ENCODE peak calls at places on chromosomes 12 and 14, in ten cellular contexts. One of them, this sample, is unnamed.

GRCh38 chr14:103110681-103111296 is 12.5 kb upstream of the TNFAIP2 start:
- DNase-seq in GM03348: peak; percentile 29
- DNase-seq in HTR-8/SVneo: no peak
- DNase-seq in left kidney: peak; percentile 42
- DNase-seq in ACHN: no peak
- DNase-seq in DMS153: no peak
- DNase-seq in stimulated activated CD8-positive, alpha-beta memory T cell treated with anti-CD3 and anti-CD28 coated beads, Interleukin-12 subunit alpha, Interleukin-12 subunit beta, amount 100 ng/mL, for 1 hour: no peak
- DNase-seq in NCI-H1105: no peak
- DNase-seq in T1000: no peak
- DNase-seq in stromal cell of bone marrow: no peak
- DNase-seq in this sample: no peak

GRCh38 chr14:79997509-79998210 is 213.6 kb downstream of the DIO2 start:
- DNase-seq in ACHN: no peak
- DNase-seq in stimulated activated CD8-positive, alpha-beta memory T cell treated with anti-CD3 and anti-CD28 coated beads, Interleukin-12 subunit alpha, Interleukin-12 subunit beta, amount 100 ng/mL, for 1 hour: no peak
- DNase-seq in left kidney: no peak
- DNase-seq in NCI-H1105: no peak
- DNase-seq in DMS153: no peak
- DNase-seq in GM03348: no peak
- DNase-seq in HTR-8/SVneo: no peak
- DNase-seq in T1000: no peak
- DNase-seq in stromal cell of bone marrow: no peak
- DNase-seq in this sample: no peak

GRCh38 chr12:30203981-30204380 is 420.2 kb upstream of the TMTC1 start:
- DNase-seq in T1000: no peak
- DNase-seq in GM03348: no peak
- DNase-seq in HTR-8/SVneo: no peak
- DNase-seq in DMS153: no peak
- DNase-seq in NCI-H1105: no peak
- DNase-seq in ACHN: no peak
- DNase-seq in stimulated activated CD8-positive, alpha-beta memory T cell treated with anti-CD3 and anti-CD28 coated beads, Interleukin-12 subunit alpha, Interleukin-12 subunit beta, amount 100 ng/mL, for 1 hour: no peak
- DNase-seq in left kidney: no peak
- DNase-seq in stromal cell of bone marrow: no peak
- DNase-seq in this sample: no peak

GRCh38 chr12:95984685-95985084 is 11.5 kb downstream of the HAL start:
- DNase-seq in NCI-H1105: no peak
- DNase-seq in GM03348: no peak
- DNase-seq in DMS153: no peak
- DNase-seq in stimulated activated CD8-positive, alpha-beta memory T cell treated with anti-CD3 and anti-CD28 coated beads, Interleukin-12 subunit alpha, Interleukin-12 subunit beta, amount 100 ng/mL, for 1 hour: no peak
- DNase-seq in HTR-8/SVneo: no peak
- DNase-seq in T1000: no peak
- DNase-seq in stromal cell of bone marrow: no peak
- DNase-seq in ACHN: no peak
- DNase-seq in left kidney: no peak
- DNase-seq in this sample: no peak

GRCh38 chr12:73529954-73530353 is 1007.7 kb upstream of the ATXN7L3B start:
- DNase-seq in GM03348: no peak
- DNase-seq in stimulated activated CD8-positive, alpha-beta memory T cell treated with anti-CD3 and anti-CD28 coated beads, Interleukin-12 subunit alpha, Interleukin-12 subunit beta, amount 100 ng/mL, for 1 hour: no peak
- DNase-seq in left kidney: no peak
- DNase-seq in T1000: no peak
- DNase-seq in stromal cell of bone marrow: no peak
- DNase-seq in NCI-H1105: no peak
- DNase-seq in ACHN: no peak
- DNase-seq in DMS153: no peak
- DNase-seq in HTR-8/SVneo: no peak
- DNase-seq in this sample: no peak

GRCh38 chr14:103594265-103594664 is 31.5 kb downstream of the COA8 start:
- DNase-seq in DMS153: peak; percentile 27
- DNase-seq in HTR-8/SVneo: no peak
- DNase-seq in T1000: peak; percentile 75
- DNase-seq in stromal cell of bone marrow: no peak
- DNase-seq in GM03348: no peak
- DNase-seq in NCI-H1105: peak; percentile 6
- DNase-seq in left kidney: peak; percentile 65
- DNase-seq in ACHN: no peak
- DNase-seq in stimulated activated CD8-positive, alpha-beta memory T cell treated with anti-CD3 and anti-CD28 coated beads, Interleukin-12 subunit alpha, Interleukin-12 subunit beta, amount 100 ng/mL, for 1 hour: no peak
- DNase-seq in this sample: peak; percentile 84

GRCh38 chr14:105075364-105076295 is 10.4 kb upstream of the GPR132 start:
- DNase-seq in DMS153: no peak
- DNase-seq in stromal cell of bone marrow: no peak
- DNase-seq in HTR-8/SVneo: no peak
- DNase-seq in left kidney: peak; percentile 71
- DNase-seq in stimulated activated CD8-positive, alpha-beta memory T cell treated with anti-CD3 and anti-CD28 coated beads, Interleukin-12 subunit alpha, Interleukin-12 subunit beta, amount 100 ng/mL, for 1 hour: no peak
- DNase-seq in NCI-H1105: peak; percentile 45
- DNase-seq in GM03348: peak; percentile 53
- DNase-seq in ACHN: no peak
- DNase-seq in T1000: no peak
- DNase-seq in this sample: no peak

GRCh38 chr14:99971929-99972747 is 93.1 kb upstream of the EVL start:
- DNase-seq in stimulated activated CD8-positive, alpha-beta memory T cell treated with anti-CD3 and anti-CD28 coated beads, Interleukin-12 subunit alpha, Interleukin-12 subunit beta, amount 100 ng/mL, for 1 hour: no peak
- DNase-seq in GM03348: peak; percentile 45
- DNase-seq in T1000: no peak
- DNase-seq in ACHN: no peak
- DNase-seq in left kidney: peak; percentile 69
- DNase-seq in stromal cell of bone marrow: no peak
- DNase-seq in NCI-H1105: peak; percentile 22
- DNase-seq in HTR-8/SVneo: peak; percentile 37
- DNase-seq in DMS153: no peak
- DNase-seq in this sample: no peak

GRCh38 chr12:67441736-67442346 is 172.7 kb downstream of the CAND1 start:
- DNase-seq in T1000: peak; percentile 79
- DNase-seq in stimulated activated CD8-positive, alpha-beta memory T cell treated with anti-CD3 and anti-CD28 coated beads, Interleukin-12 subunit alpha, Interleukin-12 subunit beta, amount 100 ng/mL, for 1 hour: peak; percentile 63
- DNase-seq in DMS153: peak; percentile 62
- DNase-seq in HTR-8/SVneo: peak; percentile 64
- DNase-seq in left kidney: peak; percentile 92
- DNase-seq in ACHN: peak; percentile 86
- DNase-seq in GM03348: peak; percentile 84
- DNase-seq in stromal cell of bone marrow: peak; percentile 72
- DNase-seq in NCI-H1105: peak; percentile 83
- DNase-seq in this sample: peak; percentile 75

GRCh38 chr12:102702447-102703114 is 214.5 kb downstream of the PAH start:
- DNase-seq in GM03348: peak; percentile 55
- DNase-seq in stimulated activated CD8-positive, alpha-beta memory T cell treated with anti-CD3 and anti-CD28 coated beads, Interleukin-12 subunit alpha, Interleukin-12 subunit beta, amount 100 ng/mL, for 1 hour: no peak
- DNase-seq in DMS153: no peak
- DNase-seq in NCI-H1105: no peak
- DNase-seq in HTR-8/SVneo: peak; percentile 13
- DNase-seq in ACHN: peak; percentile 80
- DNase-seq in stromal cell of bone marrow: peak; percentile 57
- DNase-seq in left kidney: peak; percentile 70
- DNase-seq in T1000: peak; percentile 16
- DNase-seq in this sample: peak; percentile 33

GRCh38 chr12:57213763-57214397 is 2.7 kb upstream of the NXPH4 start:
- DNase-seq in stromal cell of bone marrow: no peak
- DNase-seq in DMS153: peak; percentile 27
- DNase-seq in NCI-H1105: no peak
- DNase-seq in HTR-8/SVneo: no peak
- DNase-seq in ACHN: no peak
- DNase-seq in GM03348: no peak
- DNase-seq in T1000: no peak
- DNase-seq in left kidney: peak; percentile 63
- DNase-seq in stimulated activated CD8-positive, alpha-beta memory T cell treated with anti-CD3 and anti-CD28 coated beads, Interleukin-12 subunit alpha, Interleukin-12 subunit beta, amount 100 ng/mL, for 1 hour: no peak
- DNase-seq in this sample: peak; percentile 48

GRCh38 chr14:56160058-56160457 is 41.8 kb downstream of the PELI2 start:
- DNase-seq in ACHN: no peak
- DNase-seq in left kidney: no peak
- DNase-seq in DMS153: no peak
- DNase-seq in stimulated activated CD8-positive, alpha-beta memory T cell treated with anti-CD3 and anti-CD28 coated beads, Interleukin-12 subunit alpha, Interleukin-12 subunit beta, amount 100 ng/mL, for 1 hour: no peak
- DNase-seq in NCI-H1105: no peak
- DNase-seq in GM03348: no peak
- DNase-seq in stromal cell of bone marrow: no peak
- DNase-seq in T1000: no peak
- DNase-seq in HTR-8/SVneo: no peak
- DNase-seq in this sample: no peak

GRCh38 chr12:3834774-3835173 is 38.4 kb downstream of the PARP11 start:
- DNase-seq in left kidney: no peak
- DNase-seq in HTR-8/SVneo: no peak
- DNase-seq in stimulated activated CD8-positive, alpha-beta memory T cell treated with anti-CD3 and anti-CD28 coated beads, Interleukin-12 subunit alpha, Interleukin-12 subunit beta, amount 100 ng/mL, for 1 hour: no peak
- DNase-seq in DMS153: no peak
- DNase-seq in NCI-H1105: no peak
- DNase-seq in stromal cell of bone marrow: no peak
- DNase-seq in ACHN: no peak
- DNase-seq in T1000: no peak
- DNase-seq in GM03348: no peak
- DNase-seq in this sample: no peak

GRCh38 chr12:15535287-15535895 is 213.1 kb downstream of the PTPRO start:
- DNase-seq in ACHN: no peak
- DNase-seq in NCI-H1105: no peak
- DNase-seq in HTR-8/SVneo: no peak
- DNase-seq in T1000: no peak
- DNase-seq in stimulated activated CD8-positive, alpha-beta memory T cell treated with anti-CD3 and anti-CD28 coated beads, Interleukin-12 subunit alpha, Interleukin-12 subunit beta, amount 100 ng/mL, for 1 hour: no peak
- DNase-seq in GM03348: no peak
- DNase-seq in DMS153: no peak
- DNase-seq in left kidney: no peak
- DNase-seq in stromal cell of bone marrow: no peak
- DNase-seq in this sample: no peak

GRCh38 chr14:47539065-47539464 is 136.3 kb downstream of the MDGA2 start:
- DNase-seq in stimulated activated CD8-positive, alpha-beta memory T cell treated with anti-CD3 and anti-CD28 coated beads, Interleukin-12 subunit alpha, Interleukin-12 subunit beta, amount 100 ng/mL, for 1 hour: no peak
- DNase-seq in left kidney: peak; percentile 48
- DNase-seq in T1000: no peak
- DNase-seq in stromal cell of bone marrow: no peak
- DNase-seq in NCI-H1105: peak; percentile 31
- DNase-seq in ACHN: peak; percentile 68
- DNase-seq in GM03348: peak; percentile 2
- DNase-seq in DMS153: peak; percentile 5
- DNase-seq in HTR-8/SVneo: peak; percentile 15
- DNase-seq in this sample: no peak

GRCh38 chr12:53425515-53426150 is 2.0 kb downstream of the AMHR2 start:
- DNase-seq in ACHN: no peak
- DNase-seq in left kidney: no peak
- DNase-seq in stimulated activated CD8-positive, alpha-beta memory T cell treated with anti-CD3 and anti-CD28 coated beads, Interleukin-12 subunit alpha, Interleukin-12 subunit beta, amount 100 ng/mL, for 1 hour: no peak
- DNase-seq in NCI-H1105: no peak
- DNase-seq in GM03348: no peak
- DNase-seq in HTR-8/SVneo: no peak
- DNase-seq in T1000: no peak
- DNase-seq in stromal cell of bone marrow: no peak
- DNase-seq in DMS153: no peak
- DNase-seq in this sample: no peak

GRCh38 chr14:30532264-30532663 is 26.7 kb upstream of the G2E3 start:
- DNase-seq in stimulated activated CD8-positive, alpha-beta memory T cell treated with anti-CD3 and anti-CD28 coated beads, Interleukin-12 subunit alpha, Interleukin-12 subunit beta, amount 100 ng/mL, for 1 hour: no peak
- DNase-seq in NCI-H1105: no peak
- DNase-seq in left kidney: no peak
- DNase-seq in GM03348: no peak
- DNase-seq in stromal cell of bone marrow: no peak
- DNase-seq in HTR-8/SVneo: no peak
- DNase-seq in ACHN: no peak
- DNase-seq in T1000: no peak
- DNase-seq in DMS153: no peak
- DNase-seq in this sample: no peak

GRCh38 chr12:66017736-66018135 is 112.8 kb downstream of the LLPH start:
- DNase-seq in ACHN: no peak
- DNase-seq in DMS153: no peak
- DNase-seq in T1000: no peak
- DNase-seq in HTR-8/SVneo: no peak
- DNase-seq in stimulated activated CD8-positive, alpha-beta memory T cell treated with anti-CD3 and anti-CD28 coated beads, Interleukin-12 subunit alpha, Interleukin-12 subunit beta, amount 100 ng/mL, for 1 hour: no peak
- DNase-seq in stromal cell of bone marrow: no peak
- DNase-seq in GM03348: peak; percentile 18
- DNase-seq in NCI-H1105: no peak
- DNase-seq in left kidney: no peak
- DNase-seq in this sample: no peak

GRCh38 chr12:116368196-116369194 is 91.0 kb upstream of the MED13L start:
- DNase-seq in T1000: no peak
- DNase-seq in DMS153: no peak
- DNase-seq in ACHN: peak; percentile 80
- DNase-seq in HTR-8/SVneo: no peak
- DNase-seq in left kidney: peak; percentile 84
- DNase-seq in stromal cell of bone marrow: no peak
- DNase-seq in stimulated activated CD8-positive, alpha-beta memory T cell treated with anti-CD3 and anti-CD28 coated beads, Interleukin-12 subunit alpha, Interleukin-12 subunit beta, amount 100 ng/mL, for 1 hour: no peak
- DNase-seq in GM03348: no peak
- DNase-seq in NCI-H1105: no peak
- DNase-seq in this sample: no peak

GRCh38 chr12:119258149-119258548 is 76.4 kb upstream of the CCDC60 start:
- DNase-seq in stimulated activated CD8-positive, alpha-beta memory T cell treated with anti-CD3 and anti-CD28 coated beads, Interleukin-12 subunit alpha, Interleukin-12 subunit beta, amount 100 ng/mL, for 1 hour: no peak
- DNase-seq in T1000: no peak
- DNase-seq in GM03348: no peak
- DNase-seq in stromal cell of bone marrow: no peak
- DNase-seq in ACHN: no peak
- DNase-seq in DMS153: peak; percentile 86
- DNase-seq in NCI-H1105: no peak
- DNase-seq in left kidney: peak; percentile 71
- DNase-seq in HTR-8/SVneo: no peak
- DNase-seq in this sample: no peak

GRCh38 chr12:105561981-105562726 is 231.7 kb downstream of the C12orf75 start:
- DNase-seq in left kidney: peak; percentile 82
- DNase-seq in NCI-H1105: peak; percentile 91
- DNase-seq in ACHN: peak; percentile 95
- DNase-seq in HTR-8/SVneo: peak; percentile 79
- DNase-seq in T1000: peak; percentile 78
- DNase-seq in stimulated activated CD8-positive, alpha-beta memory T cell treated with anti-CD3 and anti-CD28 coated beads, Interleukin-12 subunit alpha, Interleukin-12 subunit beta, amount 100 ng/mL, for 1 hour: no peak
- DNase-seq in DMS153: peak; percentile 88
- DNase-seq in stromal cell of bone marrow: peak; percentile 40
- DNase-seq in GM03348: peak; percentile 92
- DNase-seq in this sample: no peak

GRCh38 chr12:124098101-124098757 is 125.2 kb downstream of the ZNF664 start:
- DNase-seq in ACHN: no peak
- DNase-seq in DMS153: no peak
- DNase-seq in left kidney: peak; percentile 71
- DNase-seq in stimulated activated CD8-positive, alpha-beta memory T cell treated with anti-CD3 and anti-CD28 coated beads, Interleukin-12 subunit alpha, Interleukin-12 subunit beta, amount 100 ng/mL, for 1 hour: no peak
- DNase-seq in GM03348: no peak
- DNase-seq in T1000: no peak
- DNase-seq in stromal cell of bone marrow: no peak
- DNase-seq in NCI-H1105: no peak
- DNase-seq in HTR-8/SVneo: no peak
- DNase-seq in this sample: no peak

GRCh38 chr12:27396416-27396815 is 50.1 kb upstream of the SMCO2 start:
- DNase-seq in left kidney: peak; percentile 17
- DNase-seq in DMS153: no peak
- DNase-seq in HTR-8/SVneo: no peak
- DNase-seq in NCI-H1105: no peak
- DNase-seq in GM03348: no peak
- DNase-seq in ACHN: no peak
- DNase-seq in stimulated activated CD8-positive, alpha-beta memory T cell treated with anti-CD3 and anti-CD28 coated beads, Interleukin-12 subunit alpha, Interleukin-12 subunit beta, amount 100 ng/mL, for 1 hour: no peak
- DNase-seq in T1000: no peak
- DNase-seq in stromal cell of bone marrow: no peak
- DNase-seq in this sample: no peak

GRCh38 chr12:68224613-68225285 is 861 bp downstream of the IL26 start:
- DNase-seq in HTR-8/SVneo: no peak
- DNase-seq in ACHN: no peak
- DNase-seq in left kidney: no peak
- DNase-seq in stimulated activated CD8-positive, alpha-beta memory T cell treated with anti-CD3 and anti-CD28 coated beads, Interleukin-12 subunit alpha, Interleukin-12 subunit beta, amount 100 ng/mL, for 1 hour: no peak
- DNase-seq in T1000: no peak
- DNase-seq in GM03348: peak; percentile 25
- DNase-seq in NCI-H1105: no peak
- DNase-seq in stromal cell of bone marrow: peak; percentile 86
- DNase-seq in DMS153: no peak
- DNase-seq in this sample: peak; percentile 46

GRCh38 chr12:93376436-93377251 is 1.1 kb upstream of the NUDT4 start:
- DNase-seq in T1000: no peak
- DNase-seq in HTR-8/SVneo: no peak
- DNase-seq in stromal cell of bone marrow: peak; percentile 58
- DNase-seq in GM03348: peak; percentile 31
- DNase-seq in DMS153: no peak
- DNase-seq in NCI-H1105: no peak
- DNase-seq in left kidney: peak; percentile 52
- DNase-seq in stimulated activated CD8-positive, alpha-beta memory T cell treated with anti-CD3 and anti-CD28 coated beads, Interleukin-12 subunit alpha, Interleukin-12 subunit beta, amount 100 ng/mL, for 1 hour: no peak
- DNase-seq in ACHN: peak; percentile 82
- DNase-seq in this sample: peak; percentile 54

This sample was measured in fibroblast of gingiva.